ENCODE peak calls at places on chromosomes 1 and 21, in four cellular contexts. X, N, F and O are unnamed samples.

GRCh38 chr1:14516974-14517812 is 81.3 kb upstream of the KAZN start:
- DNase-seq in X (peak; percentile 52), N (no peak), F (no peak), O (no peak)

GRCh38 chr21:42737969-42738590 is 84.7 kb downstream of the PDE9A start:
- DNase-seq in X (peak; percentile 73), N (peak; percentile 76), F (no peak), O (no peak)

GRCh38 chr1:54220004-54220811 is 20.2 kb downstream of the MRPL37 start:
- DNase-seq in X (no peak), N (no peak), F (no peak), O (no peak)

GRCh38 chr21:18350216-18350615 is 53.4 kb downstream of the TMPRSS15 start:
- DNase-seq in X (no peak), N (no peak), F (no peak), O (no peak)

GRCh38 chr1:109794319-109795132 is 30.8 kb upstream of the EPS8L3 start:
- DNase-seq in X (peak; percentile 66), N (peak; percentile 46), F (no peak), O (peak; percentile 79)

GRCh38 chr1:2300004-2300771 is 72.1 kb downstream of the SKI start:
- DNase-seq in X (no peak), N (peak; percentile 69), F (no peak), O (no peak)

GRCh38 chr1:171590022-171590421 is 32.0 kb upstream of the MYOCOS start:
- DNase-seq in X (no peak), N (no peak), F (no peak), O (no peak)

GRCh38 chr1:27455166-27455811 is 34.7 kb downstream of the WASF2 start:
- DNase-seq in X (peak; percentile 12), N (no peak), F (no peak), O (no peak)

GRCh38 chr1:59393211-59394180 is 96.6 kb downstream of the FGGY start:
- DNase-seq in X (peak; percentile 89), N (peak; percentile 43), F (no peak), O (no peak)

GRCh38 chr1:156961709-156962108 is 41.3 kb downstream of the LRRC71 start:
- DNase-seq in X (no peak), N (no peak), F (no peak), O (no peak)

GRCh38 chr21:30733026-30733425 is 14.0 kb downstream of the KRTAP21-2 start:
- DNase-seq in X (no peak), N (no peak), F (no peak), O (no peak)

GRCh38 chr1:95117207-95118018 is at the start of gene TLCD4:
- DNase-seq in X (peak; percentile 84), N (peak; percentile 82), F (peak; percentile 65), O (peak; percentile 85)

GRCh38 chr1:197776348-197777082 is 1.2 kb upstream of the DENND1B start:
- DNase-seq in X (no peak), N (no peak), F (no peak), O (no peak)

GRCh38 chr1:68162761-68163160 is 69.6 kb downstream of the WLS start:
- DNase-seq in X (no peak), N (no peak), F (no peak), O (no peak)

GRCh38 chr1:210764536-210764935 is 369.4 kb downstream of the KCNH1 start:
- DNase-seq in X (no peak), N (no peak), F (no peak), O (no peak)

GRCh38 chr1:3352952-3353331 is 101.5 kb upstream of the ARHGEF16 start:
- DNase-seq in X (no peak), N (peak; percentile 81), F (no peak), O (no peak)

GRCh38 chr1:182213163-182213562 is 151.7 kb upstream of the ZNF648 start:
- DNase-seq in X (no peak), N (no peak), F (no peak), O (no peak)

GRCh38 chr21:19523731-19524130 is 1120.1 kb upstream of the TMPRSS15 start:
- DNase-seq in X (no peak), N (no peak), F (no peak), O (no peak)

GRCh38 chr1:28056129-28056925 is 32.1 kb downstream of the EYA3 start:
- DNase-seq in X (no peak), N (no peak), F (no peak), O (no peak)

GRCh38 chr1:58968360-58968952 is 184.6 kb upstream of the JUN start:
- DNase-seq in X (no peak), N (peak; percentile 58), F (no peak), O (no peak)

GRCh38 chr1:53682369-53682685 is 56.6 kb downstream of the GLIS1 start:
- DNase-seq in X (no peak), N (no peak), F (no peak), O (no peak)

GRCh38 chr1:230074762-230075161 is 7.7 kb downstream of the GALNT2 start:
- DNase-seq in X (no peak), N (no peak), F (no peak), O (peak; percentile 23)

GRCh38 chr1:53984701-53985100 is 33.3 kb downstream of the LDLRAD1 start:
- DNase-seq in X (no peak), N (no peak), F (no peak), O (no peak)

GRCh38 chr1:41378999-41379740 is 17.9 kb downstream of the FOXO6 start:
- DNase-seq in X (no peak), N (no peak), F (no peak), O (no peak)

GRCh38 chr1:240491156-240491555 is 120.8 kb downstream of the GREM2 start:
- DNase-seq in X (no peak), N (no peak), F (no peak), O (no peak)

GRCh38 chr21:45330075-45330781 is 42.5 kb upstream of the POFUT2 start:
- DNase-seq in X (no peak), N (peak; percentile 39), F (peak; percentile 40), O (no peak)

GRCh38 chr1:71193153-71193552 is 112.3 kb upstream of the ZRANB2 start:
- DNase-seq in X (no peak), N (no peak), F (no peak), O (no peak)

GRCh38 chr1:244138399-244138798 is 87.3 kb downstream of the ZBTB18 start:
- DNase-seq in X (no peak), N (no peak), F (no peak), O (no peak)

GRCh38 chr1:88141499-88142074 is 542.5 kb upstream of the PKN2 start:
- DNase-seq in X (no peak), N (no peak), F (no peak), O (no peak)

GRCh38 chr21:41616063-41616591 is 108.2 kb upstream of the TMPRSS2 start:
- DNase-seq in X (peak; percentile 84), N (peak; percentile 15), F (no peak), O (no peak)

GRCh38 chr1:47298025-47298699 is 15.8 kb downstream of the STIL start:
- DNase-seq in X (no peak), N (no peak), F (no peak), O (no peak)

DNA sequence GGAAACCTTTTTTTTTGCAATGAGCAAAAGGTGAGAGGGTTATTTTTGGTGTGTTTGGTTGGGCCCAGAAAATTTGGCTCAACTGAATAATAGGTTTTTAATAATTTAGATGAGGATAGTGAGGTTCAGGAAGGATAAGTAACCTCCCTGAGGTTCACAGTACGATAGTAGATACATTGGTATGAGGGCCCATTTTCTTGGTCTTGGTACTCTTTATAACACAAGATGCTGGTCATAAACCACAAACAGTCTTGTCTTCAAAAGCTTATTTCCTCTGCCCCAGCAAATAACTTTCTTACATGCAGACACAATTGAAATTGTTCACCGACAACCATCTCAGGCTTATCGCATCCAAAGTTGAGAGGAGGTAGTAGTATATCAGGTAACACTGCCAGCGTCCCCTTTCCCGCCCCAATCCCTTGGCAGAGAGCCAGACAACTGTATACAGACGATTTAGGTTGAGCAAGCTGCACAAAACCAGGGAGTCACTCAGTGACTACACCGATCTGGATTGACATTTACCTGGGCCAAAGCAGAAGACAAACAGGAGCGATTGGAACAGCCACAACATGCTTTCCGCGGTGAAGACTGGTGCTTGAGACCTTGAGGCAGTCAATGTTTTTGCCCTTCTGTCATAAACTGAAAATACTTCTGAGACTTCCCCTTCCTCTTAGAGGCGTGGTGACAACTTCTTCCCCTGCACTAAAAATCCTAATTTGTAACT is at the start of gene SLAMF6:
- DNase-seq in X (no peak), N (no peak), F (no peak), O (no peak)
- TF ChIP-seq CTCF in X (no peak), N (no peak), F (no peak), O (no peak)

GRCh38 chr1:248589334-248589733 is 8.2 kb downstream of the OR2T10 start:
- DNase-seq in X (no peak), N (no peak), F (no peak), O (no peak)
- TF ChIP-seq CTCF in X (no peak), N (no peak), F (no peak), O (no peak)

GRCh38 chr1:155145491-155145890 is 5.2 kb upstream of the DPM3 start:
- DNase-seq in X (peak; percentile 2), N (no peak), F (no peak), O (no peak)
- TF ChIP-seq CTCF in X (no peak), N (no peak), F (no peak), O (no peak)

GRCh38 chr1:62131093-62131725 is 63.4 kb upstream of the L1TD1 start:
- DNase-seq in X (no peak), N (no peak), F (peak; percentile 25), O (no peak)
- TF ChIP-seq CTCF in X (no peak), N (peak; percentile 59), F (peak; percentile 76), O (peak; percentile 92)

GRCh38 chr1:90614872-90615271 is 102.2 kb downstream of the BARHL2 start:
- DNase-seq in X (no peak), N (no peak), F (no peak), O (no peak)
- TF ChIP-seq CTCF in X (no peak), N (no peak), F (peak; percentile 65), O (peak; percentile 31)

DNA sequence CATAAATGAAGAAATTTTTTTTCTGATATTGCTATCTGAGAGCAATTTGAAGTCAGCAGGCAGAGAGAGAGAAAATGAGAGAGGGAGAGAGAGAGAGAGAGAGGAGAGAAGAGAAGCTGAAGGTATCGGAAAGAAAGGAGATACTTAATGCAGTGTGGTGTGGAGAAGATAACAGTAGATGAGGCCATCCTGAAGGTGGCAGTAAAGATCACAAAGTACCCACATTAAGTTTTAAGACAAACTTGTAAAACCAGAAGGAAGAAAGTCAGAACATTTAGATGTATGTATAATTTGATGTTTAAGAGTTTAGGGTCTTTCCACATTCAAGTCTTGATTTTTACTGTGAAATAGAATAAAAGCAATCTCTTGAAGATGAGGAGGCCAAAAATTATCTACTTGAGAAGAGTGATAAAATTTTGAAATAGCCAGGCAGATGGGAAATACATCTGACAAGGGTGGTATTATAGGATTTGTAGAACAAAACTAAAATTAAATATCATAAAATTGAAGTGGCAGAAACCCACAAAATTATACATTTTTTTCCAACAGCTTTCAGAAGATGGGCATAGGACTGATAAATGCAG is 1753.4 kb downstream of the MRPL39 start:
- DNase-seq in X (no peak), N (no peak), F (no peak), O (no peak)
- TF ChIP-seq CTCF in X (peak; percentile 24), N (no peak), F (peak; percentile 47), O (peak; percentile 41)